ENCODE peak calls at places on chromosomes 16 and 17, in nine cellular contexts. One of them, this sample, is unnamed. For H3K27me3 and H3K4me1, the result is how much of the 10 kb centered on the place peaks cover.

GRCh38 chr17:82228842-82229685 is at the start of gene SLC16A3:
- DNase-seq in endodermal cell: peak
- DNase-seq in endothelial cell of umbilical vein: peak
- DNase-seq in HAP-1: peak
- DNase-seq in CD8-positive, alpha-beta T cell: no peak
- DNase-seq in psoas muscle: peak
- DNase-seq in aorta: peak
- DNase-seq in ovary: peak
- DNase-seq in effector memory CD4-positive, alpha-beta T cell: peak
- DNase-seq in this sample: peak

GRCh38 chr17:73924488-73925186 is 278.8 kb upstream of the RPL38 start:
- DNase-seq in endodermal cell: peak
- DNase-seq in endothelial cell of umbilical vein: no peak
- DNase-seq in HAP-1: no peak
- DNase-seq in CD8-positive, alpha-beta T cell: no peak
- DNase-seq in psoas muscle: no peak
- DNase-seq in aorta: no peak
- DNase-seq in ovary: no peak
- DNase-seq in effector memory CD4-positive, alpha-beta T cell: no peak
- DNase-seq in this sample: no peak

GRCh38 chr16:9053006-9053601 is 38.3 kb upstream of the HAPSTR1 start:
- DNase-seq in endodermal cell: peak
- DNase-seq in endothelial cell of umbilical vein: peak
- DNase-seq in HAP-1: peak
- DNase-seq in CD8-positive, alpha-beta T cell: no peak
- DNase-seq in psoas muscle: peak
- DNase-seq in aorta: peak
- DNase-seq in ovary: no peak
- DNase-seq in effector memory CD4-positive, alpha-beta T cell: no peak
- DNase-seq in this sample: no peak

GRCh38 chr16:57045694-57046381 is 46.5 kb upstream of the CPNE2 start:
- DNase-seq in endodermal cell: peak
- DNase-seq in endothelial cell of umbilical vein: peak
- DNase-seq in HAP-1: peak
- DNase-seq in CD8-positive, alpha-beta T cell: no peak
- DNase-seq in psoas muscle: peak
- DNase-seq in aorta: peak
- DNase-seq in ovary: peak
- DNase-seq in effector memory CD4-positive, alpha-beta T cell: no peak
- DNase-seq in this sample: peak

GRCh38 chr17:65584604-65585521 is 23.4 kb upstream of the AXIN2 start:
- DNase-seq in endodermal cell: no peak
- DNase-seq in endothelial cell of umbilical vein: no peak
- DNase-seq in HAP-1: no peak
- DNase-seq in CD8-positive, alpha-beta T cell: no peak
- DNase-seq in psoas muscle: peak
- DNase-seq in aorta: no peak
- DNase-seq in ovary: no peak
- DNase-seq in effector memory CD4-positive, alpha-beta T cell: no peak
- DNase-seq in this sample: no peak

GRCh38 chr17:51761105-51761504 is 397.4 kb downstream of the CA10 start:
- DNase-seq in endodermal cell: no peak
- DNase-seq in endothelial cell of umbilical vein: no peak
- DNase-seq in HAP-1: no peak
- DNase-seq in CD8-positive, alpha-beta T cell: no peak
- DNase-seq in psoas muscle: no peak
- DNase-seq in aorta: no peak
- DNase-seq in ovary: no peak
- DNase-seq in effector memory CD4-positive, alpha-beta T cell: no peak
- DNase-seq in this sample: no peak

GRCh38 chr17:64765191-64765889 is 103.2 kb upstream of the SMURF2 start:
- DNase-seq in endodermal cell: no peak
- DNase-seq in endothelial cell of umbilical vein: no peak
- DNase-seq in HAP-1: no peak
- DNase-seq in CD8-positive, alpha-beta T cell: no peak
- DNase-seq in psoas muscle: no peak
- DNase-seq in aorta: no peak
- DNase-seq in ovary: no peak
- DNase-seq in effector memory CD4-positive, alpha-beta T cell: no peak
- DNase-seq in this sample: no peak

GRCh38 chr16:82580293-82580900 is 46.4 kb upstream of the CDH13 start:
- DNase-seq in endodermal cell: peak
- DNase-seq in endothelial cell of umbilical vein: peak
- DNase-seq in HAP-1: no peak
- DNase-seq in CD8-positive, alpha-beta T cell: no peak
- DNase-seq in psoas muscle: peak
- DNase-seq in aorta: no peak
- DNase-seq in ovary: no peak
- DNase-seq in effector memory CD4-positive, alpha-beta T cell: no peak
- DNase-seq in this sample: no peak

GRCh38 chr16:71188956-71189712 is 41.4 kb downstream of the HYDIN start:
- DNase-seq in endodermal cell: no peak
- DNase-seq in endothelial cell of umbilical vein: no peak
- DNase-seq in HAP-1: no peak
- DNase-seq in CD8-positive, alpha-beta T cell: no peak
- DNase-seq in psoas muscle: no peak
- DNase-seq in aorta: no peak
- DNase-seq in ovary: no peak
- DNase-seq in effector memory CD4-positive, alpha-beta T cell: no peak
- DNase-seq in this sample: no peak

GRCh38 chr17:40466298-40466971 is 23.2 kb downstream of the IGFBP4 start:
- DNase-seq in endodermal cell: no peak
- DNase-seq in endothelial cell of umbilical vein: no peak
- DNase-seq in HAP-1: no peak
- DNase-seq in CD8-positive, alpha-beta T cell: no peak
- DNase-seq in psoas muscle: no peak
- DNase-seq in aorta: no peak
- DNase-seq in ovary: peak
- DNase-seq in effector memory CD4-positive, alpha-beta T cell: no peak
- DNase-seq in this sample: no peak

GRCh38 chr16:54174201-54174600 is 112.4 kb downstream of the IRX3 start:
- DNase-seq in endodermal cell: peak
- DNase-seq in endothelial cell of umbilical vein: no peak
- DNase-seq in HAP-1: no peak
- DNase-seq in CD8-positive, alpha-beta T cell: no peak
- DNase-seq in psoas muscle: no peak
- DNase-seq in aorta: no peak
- DNase-seq in ovary: no peak
- DNase-seq in effector memory CD4-positive, alpha-beta T cell: no peak
- DNase-seq in this sample: no peak

GRCh38 chr16:56603589-56603988 is 4.8 kb upstream of the MT2A start:
- DNase-seq in endodermal cell: peak
- DNase-seq in endothelial cell of umbilical vein: peak
- DNase-seq in HAP-1: peak
- DNase-seq in CD8-positive, alpha-beta T cell: no peak
- DNase-seq in psoas muscle: peak
- DNase-seq in aorta: no peak
- DNase-seq in ovary: no peak
- DNase-seq in effector memory CD4-positive, alpha-beta T cell: no peak
- DNase-seq in this sample: no peak

GRCh38 chr17:70552230-70552981 is 383.1 kb downstream of the KCNJ2 start:
- DNase-seq in endodermal cell: peak
- DNase-seq in endothelial cell of umbilical vein: peak
- DNase-seq in HAP-1: no peak
- DNase-seq in CD8-positive, alpha-beta T cell: no peak
- DNase-seq in psoas muscle: no peak
- DNase-seq in aorta: no peak
- DNase-seq in ovary: peak
- DNase-seq in effector memory CD4-positive, alpha-beta T cell: no peak
- DNase-seq in this sample: no peak

GRCh38 chr17:79369532-79369931 is 241.3 kb downstream of the RBFOX3 start:
- DNase-seq in endodermal cell: no peak
- DNase-seq in endothelial cell of umbilical vein: no peak
- DNase-seq in HAP-1: no peak
- DNase-seq in CD8-positive, alpha-beta T cell: no peak
- DNase-seq in psoas muscle: peak
- DNase-seq in aorta: no peak
- DNase-seq in ovary: no peak
- DNase-seq in effector memory CD4-positive, alpha-beta T cell: no peak
- DNase-seq in this sample: no peak
- H3K27me3 ChIP-seq in endodermal cell: under half
- H3K27me3 ChIP-seq in endothelial cell of umbilical vein: under half
- H3K27me3 ChIP-seq in HAP-1: under half
- H3K27me3 ChIP-seq in CD8-positive, alpha-beta T cell: under half
- H3K27me3 ChIP-seq in psoas muscle: under half
- H3K27me3 ChIP-seq in aorta: under half
- H3K27me3 ChIP-seq in ovary: under half
- H3K27me3 ChIP-seq in effector memory CD4-positive, alpha-beta T cell: under half
- H3K27me3 ChIP-seq in this sample: under half

DNA sequence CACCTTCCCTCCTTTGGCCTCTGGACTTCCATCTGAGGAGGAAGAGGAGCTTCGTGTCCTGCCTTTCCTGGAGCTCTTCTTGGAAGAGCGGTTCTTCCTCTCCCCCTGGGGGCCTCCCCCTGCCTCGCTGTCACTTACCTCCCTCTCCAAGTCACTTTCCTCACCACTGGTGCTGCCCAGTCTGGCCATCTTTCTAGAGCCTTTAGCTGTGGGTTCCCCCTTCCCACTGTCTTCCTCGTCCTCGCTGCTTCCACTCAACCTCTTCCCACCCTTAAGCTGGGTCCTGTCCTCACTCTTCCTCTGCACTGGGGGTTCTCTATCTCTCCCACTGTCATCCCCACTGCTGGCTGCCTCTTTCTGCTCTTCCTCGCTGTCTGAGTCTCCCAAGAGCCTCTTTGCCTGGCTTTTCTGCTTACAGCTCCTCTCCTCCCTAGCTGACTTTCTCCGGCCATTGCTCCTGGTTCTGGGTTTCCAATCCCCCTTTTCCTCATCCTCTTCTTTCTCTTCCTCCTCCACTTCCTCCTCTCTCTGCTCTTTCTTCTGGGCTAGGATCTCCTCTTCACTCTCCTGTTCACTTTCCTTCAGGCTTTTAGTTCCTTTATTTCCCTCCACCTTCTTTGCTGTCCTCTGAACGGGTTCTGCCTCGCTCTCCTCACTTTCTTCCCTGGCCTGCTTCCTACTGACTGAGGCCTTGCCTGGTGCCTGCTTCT is 1.4 kb downstream of the HIRIP3 start:
- DNase-seq in endodermal cell: no peak
- DNase-seq in endothelial cell of umbilical vein: no peak
- DNase-seq in HAP-1: no peak
- DNase-seq in CD8-positive, alpha-beta T cell: no peak
- DNase-seq in psoas muscle: no peak
- DNase-seq in aorta: no peak
- DNase-seq in ovary: no peak
- DNase-seq in effector memory CD4-positive, alpha-beta T cell: no peak
- DNase-seq in this sample: no peak
- H3K4me3 ChIP-seq in endodermal cell: no peak
- H3K4me3 ChIP-seq in endothelial cell of umbilical vein: no peak
- H3K4me3 ChIP-seq in HAP-1: no peak
- H3K4me3 ChIP-seq in CD8-positive, alpha-beta T cell: no peak
- H3K4me3 ChIP-seq in psoas muscle: peak
- H3K4me3 ChIP-seq in aorta: no peak
- H3K4me3 ChIP-seq in ovary: no peak
- H3K4me3 ChIP-seq in effector memory CD4-positive, alpha-beta T cell: peak
- H3K4me3 ChIP-seq in this sample: no peak

GRCh38 chr16:66458292-66458691 is 31.2 kb downstream of the BEAN1 start:
- DNase-seq in endodermal cell: no peak
- DNase-seq in endothelial cell of umbilical vein: no peak
- DNase-seq in HAP-1: no peak
- DNase-seq in CD8-positive, alpha-beta T cell: no peak
- DNase-seq in psoas muscle: no peak
- DNase-seq in aorta: no peak
- DNase-seq in ovary: no peak
- DNase-seq in effector memory CD4-positive, alpha-beta T cell: no peak
- DNase-seq in this sample: no peak

GRCh38 chr16:66458853-66459252 is 31.8 kb downstream of the BEAN1 start:
- DNase-seq in endodermal cell: peak
- DNase-seq in endothelial cell of umbilical vein: no peak
- DNase-seq in HAP-1: no peak
- DNase-seq in CD8-positive, alpha-beta T cell: no peak
- DNase-seq in psoas muscle: no peak
- DNase-seq in aorta: no peak
- DNase-seq in ovary: no peak
- DNase-seq in effector memory CD4-positive, alpha-beta T cell: no peak
- DNase-seq in this sample: no peak

GRCh38 chr16:66455970-66456369 is 28.9 kb downstream of the BEAN1 start:
- DNase-seq in endodermal cell: peak
- DNase-seq in endothelial cell of umbilical vein: no peak
- DNase-seq in HAP-1: no peak
- DNase-seq in CD8-positive, alpha-beta T cell: no peak
- DNase-seq in psoas muscle: no peak
- DNase-seq in aorta: no peak
- DNase-seq in ovary: no peak
- DNase-seq in effector memory CD4-positive, alpha-beta T cell: no peak
- DNase-seq in this sample: no peak

GRCh38 chr16:66459878-66460277 is 32.8 kb downstream of the BEAN1 start:
- DNase-seq in endodermal cell: peak
- DNase-seq in endothelial cell of umbilical vein: no peak
- DNase-seq in HAP-1: peak
- DNase-seq in CD8-positive, alpha-beta T cell: no peak
- DNase-seq in psoas muscle: no peak
- DNase-seq in aorta: no peak
- DNase-seq in ovary: no peak
- DNase-seq in effector memory CD4-positive, alpha-beta T cell: no peak
- DNase-seq in this sample: no peak

DNA sequence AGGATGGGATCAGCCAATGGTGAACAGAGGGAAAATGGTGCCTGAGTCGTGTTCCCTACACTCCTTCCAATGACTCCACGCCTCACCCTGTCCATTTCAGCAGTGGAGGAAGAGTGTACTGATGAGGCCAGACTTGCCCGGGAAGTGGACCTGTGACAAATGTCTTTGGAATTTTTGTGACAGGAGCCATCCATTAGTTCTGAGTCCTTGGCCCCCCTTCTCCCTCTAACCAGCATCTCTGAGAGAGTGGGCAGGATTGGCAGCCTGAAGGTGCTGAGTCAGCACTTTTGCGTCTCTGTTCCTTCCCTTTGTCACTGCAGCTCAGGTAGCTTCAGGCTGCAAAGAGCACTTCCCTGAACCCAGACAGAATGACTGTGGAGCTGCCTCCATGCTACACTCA is 30.8 kb downstream of the BEAN1 start:
- DNase-seq in endodermal cell: peak
- DNase-seq in endothelial cell of umbilical vein: no peak
- DNase-seq in HAP-1: no peak
- DNase-seq in CD8-positive, alpha-beta T cell: no peak
- DNase-seq in psoas muscle: no peak
- DNase-seq in aorta: no peak
- DNase-seq in ovary: no peak
- DNase-seq in effector memory CD4-positive, alpha-beta T cell: no peak
- DNase-seq in this sample: no peak
- H3K4me1 ChIP-seq in endodermal cell: under half
- H3K4me1 ChIP-seq in endothelial cell of umbilical vein: under half
- H3K4me1 ChIP-seq in HAP-1: under half
- H3K4me1 ChIP-seq in CD8-positive, alpha-beta T cell: under half
- H3K4me1 ChIP-seq in psoas muscle: under half
- H3K4me1 ChIP-seq in aorta: under half
- H3K4me1 ChIP-seq in ovary: under half
- H3K4me1 ChIP-seq in effector memory CD4-positive, alpha-beta T cell: under half
- H3K4me1 ChIP-seq in this sample: under half

DNA sequence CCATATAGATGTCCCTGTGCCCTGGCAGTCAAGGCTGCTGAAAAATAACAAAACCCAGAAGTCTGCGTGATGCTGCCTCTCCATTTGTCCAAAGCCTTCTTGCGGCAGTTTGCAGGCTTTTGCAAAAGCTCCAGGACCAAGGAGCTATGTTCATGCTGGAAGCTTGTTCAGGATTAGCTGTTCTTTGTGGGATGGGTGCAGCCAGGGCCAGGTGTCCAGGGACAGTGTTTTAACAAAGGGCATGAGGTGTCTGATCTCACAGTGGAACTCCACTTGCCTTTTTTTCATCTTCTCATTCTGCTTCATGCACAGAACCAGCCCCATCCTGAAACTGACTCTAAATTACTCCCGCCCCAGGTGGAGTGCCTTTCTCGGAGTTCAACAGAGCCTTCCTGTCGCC is 31.7 kb upstream of the STH start:
- DNase-seq in endodermal cell: no peak
- DNase-seq in endothelial cell of umbilical vein: no peak
- DNase-seq in HAP-1: no peak
- DNase-seq in CD8-positive, alpha-beta T cell: no peak
- DNase-seq in psoas muscle: peak
- DNase-seq in aorta: no peak
- DNase-seq in ovary: no peak
- DNase-seq in effector memory CD4-positive, alpha-beta T cell: no peak
- DNase-seq in this sample: no peak
- H3K27me3 ChIP-seq in endodermal cell: under half
- H3K27me3 ChIP-seq in endothelial cell of umbilical vein: under half
- H3K27me3 ChIP-seq in HAP-1: under half
- H3K27me3 ChIP-seq in CD8-positive, alpha-beta T cell: under half
- H3K27me3 ChIP-seq in psoas muscle: under half
- H3K27me3 ChIP-seq in aorta: under half
- H3K27me3 ChIP-seq in ovary: under half
- H3K27me3 ChIP-seq in effector memory CD4-positive, alpha-beta T cell: under half
- H3K27me3 ChIP-seq in this sample: under half